ENCODE peak calls at places on chromosomes 11 and 22, in nine cellular contexts. Y is HCT116, A is A549, V is H1, L is tibial nerve, P is NB4, N is stomach, W is gastrocnemius medialis, G is lower leg skin. T is an unnamed sample.
A peak's percentile ranks its signal among the peaks of the same experiment; 100 is the strongest.

GRCh38 chr11:65978391-65979238 is 17.1 kb downstream of the SART1 start:
- DNase-seq in Y (no peak), A (no peak), V (no peak), L (no peak), P (no peak), N (no peak), W (no peak), G (no peak), T (no peak)

GRCh38 chr11:18994860-18995259 is 55.6 kb upstream of the MRGPRX1 start:
- DNase-seq in Y (no peak), A (no peak), V (no peak), L (no peak), P (no peak), N (no peak), W (no peak), G (no peak), T (no peak)

GRCh38 chr11:69229521-69229920 is 64.4 kb upstream of the MYEOV start:
- DNase-seq in Y (no peak), A (no peak), V (no peak), L (no peak), P (no peak), N (peak; percentile 9), W (no peak), G (no peak), T (no peak)

GRCh38 chr11:118287006-118287405 is 17.5 kb upstream of the CD3E start:
- DNase-seq in Y (no peak), A (no peak), V (no peak), L (no peak), P (no peak), N (no peak), W (no peak), G (no peak), T (no peak)

GRCh38 chr22:47835726-47836125 is 1073.3 kb downstream of the TBC1D22A start:
- DNase-seq in Y (peak; percentile 18), A (no peak), V (no peak), L (no peak), P (no peak), N (no peak), W (no peak), G (no peak), T (no peak)

GRCh38 chr22:29343313-29343805 is 27.9 kb upstream of the RASL10A start:
- DNase-seq in Y (no peak), A (no peak), V (no peak), L (no peak), P (no peak), N (peak; percentile 71), W (no peak), G (no peak), T (no peak)

GRCh38 chr11:72081184-72081644 is 564 bp downstream of the LRRC51 start:
- DNase-seq in Y (no peak), A (no peak), V (no peak), L (no peak), P (no peak), N (peak; percentile 25), W (no peak), G (no peak), T (no peak)

GRCh38 chr11:118896472-118896913 is 12.8 kb downstream of the CXCR5 start:
- DNase-seq in Y (no peak), A (no peak), V (no peak), L (no peak), P (peak; percentile 54), N (no peak), W (no peak), G (no peak), T (no peak)

GRCh38 chr22:37091986-37092385 is 17.5 kb downstream of the TMPRSS6 start:
- DNase-seq in Y (no peak), A (no peak), V (no peak), L (no peak), P (no peak), N (no peak), W (no peak), G (no peak), T (no peak)

GRCh38 chr22:41815716-41816115 is 15.2 kb downstream of the CCDC134 start:
- DNase-seq in Y (no peak), A (no peak), V (no peak), L (no peak), P (no peak), N (no peak), W (no peak), G (no peak), T (no peak)

GRCh38 chr11:61949169-61950034 is 749 bp upstream of the BEST1 start:
- DNase-seq in Y (peak; percentile 81), A (peak; percentile 51), V (peak; percentile 34), L (peak; percentile 76), P (peak; percentile 77), N (no peak), W (peak; percentile 63), G (peak; percentile 82), T (peak; percentile 89)
- TF ChIP-seq POLR2A in Y (peak; percentile 20), A (no peak), V (no peak), L (peak; percentile 75), P (no peak), N (no peak), W (no peak), G (no peak), T (peak; percentile 30)

GRCh38 chr22:45262931-45263789 is 21.6 kb upstream of the UPK3A start:
- DNase-seq in Y (no peak), A (no peak), V (no peak), L (no peak), P (peak; percentile 97), N (no peak), W (no peak), G (no peak), T (no peak)
- H3K4me3 ChIP-seq in Y (no peak overlapping the region), A (no peak overlapping the region), V (no peak overlapping the region), L (no peak overlapping the region), P (peak overlapping the region; percentile 16), N (no peak overlapping the region), W (no peak overlapping the region), G (no peak overlapping the region), T (no peak overlapping the region)

DNA sequence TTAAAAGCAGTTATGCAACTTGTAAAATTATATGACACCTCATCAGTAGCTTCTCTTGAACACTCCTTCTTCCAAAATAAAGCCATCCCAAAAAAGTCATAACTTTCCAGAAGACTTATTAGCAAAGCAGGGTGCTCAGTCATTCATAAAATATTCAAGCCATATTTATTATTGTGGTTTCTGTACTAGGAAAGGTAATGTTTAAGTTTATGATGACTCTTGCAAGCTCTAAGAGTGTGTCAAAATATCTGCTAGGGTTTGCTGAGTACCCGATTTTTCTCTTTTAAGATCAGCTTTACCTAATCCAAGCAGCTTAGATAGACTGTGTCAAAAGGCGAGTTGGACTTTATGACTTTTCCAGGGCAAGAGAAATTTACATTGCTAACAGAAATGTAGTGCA is 97.9 kb upstream of the SOX6 start:
- DNase-seq in Y (no peak), A (no peak), V (no peak), L (no peak), P (no peak), N (no peak), W (no peak), G (no peak), T (no peak)
- TF ChIP-seq POLR2A in Y (no peak), A (no peak), V (no peak), L (no peak), P (no peak), N (no peak), W (no peak), G (no peak), T (no peak)

DNA sequence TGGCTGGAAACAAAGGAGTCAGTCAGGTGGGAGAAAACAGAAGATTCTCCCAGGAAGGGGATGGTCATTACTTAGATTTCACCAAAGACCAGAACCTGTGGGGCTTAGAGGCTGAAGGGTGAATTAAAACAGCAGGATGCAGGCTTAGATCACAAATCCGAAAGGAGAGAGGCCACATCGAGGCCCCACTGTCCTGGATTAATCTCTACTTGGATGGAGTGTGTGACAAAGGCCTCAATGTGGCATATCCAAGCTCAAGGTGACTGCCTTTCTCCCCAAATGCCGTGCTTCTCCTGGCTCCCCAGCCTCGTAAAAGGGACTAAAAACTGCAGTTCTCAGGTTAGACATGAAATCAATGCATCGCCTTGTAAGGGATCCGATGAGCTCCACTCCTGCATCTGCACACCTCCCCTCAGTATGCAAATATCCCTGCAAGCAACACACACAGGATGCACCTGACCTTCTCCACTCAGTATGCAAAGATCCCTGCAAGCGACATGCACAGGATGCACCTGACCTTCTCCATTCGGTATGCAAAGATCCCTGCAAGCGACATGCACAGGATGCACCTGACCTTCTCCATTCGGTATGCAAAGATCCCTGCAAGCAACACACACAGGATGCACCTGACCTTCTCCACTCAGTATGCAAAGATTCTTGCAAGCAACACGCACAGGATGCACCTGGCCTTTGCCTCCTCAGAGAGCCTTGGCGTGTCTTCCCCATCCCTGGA is 447.4 kb downstream of the BRD1 start:
- DNase-seq in Y (no peak), A (no peak), V (no peak), L (no peak), P (no peak), N (no peak), W (no peak), G (no peak), T (no peak)
- H3K4me3 ChIP-seq in Y (no peak overlapping the region), A (no peak overlapping the region), V (no peak overlapping the region), L (no peak overlapping the region), P (no peak overlapping the region), N (no peak overlapping the region), W (no peak overlapping the region), G (no peak overlapping the region), T (no peak overlapping the region)

T was measured in uterus.